ENCODE peak calls at places on chromosomes 12 and 14, in eight cellular contexts. One of them, this sample, is unnamed.

GRCh38 chr12:56803750-56804149 is 40.6 kb downstream of the HSD17B6 start:
- DNase-seq in BJ: no peak
- DNase-seq in ovary: no peak
- DNase-seq in SK-N-SH: no peak
- DNase-seq in pancreas: no peak
- DNase-seq in spleen: no peak
- DNase-seq in osteocyte: peak; percentile 66
- DNase-seq in HFFc6: no peak
- DNase-seq in this sample: no peak

GRCh38 chr12:124940393-124941169 is 26.1 kb upstream of the UBC start:
- DNase-seq in BJ: peak; percentile 63
- DNase-seq in ovary: peak; percentile 87
- DNase-seq in HFFc6: peak; percentile 91
- DNase-seq in spleen: peak; percentile 95
- DNase-seq in osteocyte: peak; percentile 92
- DNase-seq in pancreas: peak; percentile 85
- DNase-seq in SK-N-SH: peak; percentile 82
- DNase-seq in this sample: peak; percentile 90

GRCh38 chr14:76917759-76918175 is 91.6 kb downstream of the LRRC74A start:
- DNase-seq in pancreas: peak; percentile 72
- DNase-seq in osteocyte: no peak
- DNase-seq in SK-N-SH: no peak
- DNase-seq in ovary: peak; percentile 54
- DNase-seq in HFFc6: no peak
- DNase-seq in BJ: no peak
- DNase-seq in spleen: no peak
- DNase-seq in this sample: peak; percentile 88

GRCh38 chr12:74245458-74245857 is 292.2 kb upstream of the ATXN7L3B start:
- DNase-seq in pancreas: no peak
- DNase-seq in HFFc6: no peak
- DNase-seq in ovary: no peak
- DNase-seq in osteocyte: no peak
- DNase-seq in BJ: no peak
- DNase-seq in spleen: no peak
- DNase-seq in SK-N-SH: no peak
- DNase-seq in this sample: no peak

GRCh38 chr12:26195641-26196423 is 459 bp downstream of the SSPN start:
- DNase-seq in ovary: peak; percentile 65
- DNase-seq in SK-N-SH: peak; percentile 78
- DNase-seq in spleen: peak; percentile 81
- DNase-seq in HFFc6: peak; percentile 36
- DNase-seq in BJ: peak; percentile 10
- DNase-seq in pancreas: peak; percentile 44
- DNase-seq in osteocyte: peak; percentile 86
- DNase-seq in this sample: peak; percentile 59

GRCh38 chr12:15837141-15837781 is 44.9 kb upstream of the STRAP start:
- DNase-seq in ovary: no peak
- DNase-seq in spleen: no peak
- DNase-seq in SK-N-SH: no peak
- DNase-seq in HFFc6: peak; percentile 43
- DNase-seq in BJ: peak; percentile 74
- DNase-seq in pancreas: no peak
- DNase-seq in osteocyte: no peak
- DNase-seq in this sample: no peak

GRCh38 chr12:75135021-75135420 is 74.6 kb downstream of the KCNC2 start:
- DNase-seq in BJ: no peak
- DNase-seq in ovary: no peak
- DNase-seq in SK-N-SH: no peak
- DNase-seq in pancreas: no peak
- DNase-seq in HFFc6: no peak
- DNase-seq in spleen: no peak
- DNase-seq in osteocyte: no peak
- DNase-seq in this sample: no peak

GRCh38 chr14:34297786-34298520 is 164.1 kb downstream of the SPTSSA start:
- DNase-seq in ovary: no peak
- DNase-seq in HFFc6: no peak
- DNase-seq in SK-N-SH: no peak
- DNase-seq in osteocyte: no peak
- DNase-seq in spleen: no peak
- DNase-seq in BJ: no peak
- DNase-seq in pancreas: no peak
- DNase-seq in this sample: no peak

GRCh38 chr12:52903855-52904508 is 894 bp downstream of the KRT8 start:
- DNase-seq in pancreas: peak; percentile 76
- DNase-seq in ovary: peak; percentile 74
- DNase-seq in SK-N-SH: peak; percentile 42
- DNase-seq in HFFc6: no peak
- DNase-seq in BJ: no peak
- DNase-seq in osteocyte: no peak
- DNase-seq in spleen: no peak
- DNase-seq in this sample: peak; percentile 46

GRCh38 chr12:3980504-3981272 is 107.5 kb upstream of the PARP11 start:
- DNase-seq in pancreas: no peak
- DNase-seq in osteocyte: no peak
- DNase-seq in spleen: no peak
- DNase-seq in BJ: no peak
- DNase-seq in ovary: no peak
- DNase-seq in SK-N-SH: no peak
- DNase-seq in HFFc6: no peak
- DNase-seq in this sample: no peak

GRCh38 chr14:34329281-34329680 is 132.8 kb downstream of the SPTSSA start:
- DNase-seq in HFFc6: no peak
- DNase-seq in pancreas: no peak
- DNase-seq in ovary: no peak
- DNase-seq in SK-N-SH: no peak
- DNase-seq in BJ: no peak
- DNase-seq in spleen: no peak
- DNase-seq in osteocyte: no peak
- DNase-seq in this sample: no peak

GRCh38 chr12:1993341-1993740 is 10.9 kb downstream of the DCP1B start:
- DNase-seq in HFFc6: peak; percentile 99
- DNase-seq in BJ: peak; percentile 78
- DNase-seq in spleen: no peak
- DNase-seq in pancreas: no peak
- DNase-seq in ovary: no peak
- DNase-seq in osteocyte: no peak
- DNase-seq in SK-N-SH: no peak
- DNase-seq in this sample: no peak

GRCh38 chr12:53389702-53390101 is 9.7 kb downstream of the SP1 start:
- DNase-seq in SK-N-SH: no peak
- DNase-seq in BJ: no peak
- DNase-seq in osteocyte: no peak
- DNase-seq in pancreas: no peak
- DNase-seq in HFFc6: no peak
- DNase-seq in ovary: no peak
- DNase-seq in spleen: no peak
- DNase-seq in this sample: no peak

GRCh38 chr12:4997939-4998338 is 45.7 kb upstream of the KCNA5 start:
- DNase-seq in osteocyte: no peak
- DNase-seq in ovary: no peak
- DNase-seq in pancreas: no peak
- DNase-seq in SK-N-SH: no peak
- DNase-seq in HFFc6: peak; percentile 96
- DNase-seq in BJ: peak; percentile 75
- DNase-seq in spleen: no peak
- DNase-seq in this sample: no peak

GRCh38 chr14:25841226-25841625 is 756.6 kb downstream of the NOVA1 start:
- DNase-seq in pancreas: no peak
- DNase-seq in osteocyte: no peak
- DNase-seq in SK-N-SH: no peak
- DNase-seq in ovary: no peak
- DNase-seq in spleen: no peak
- DNase-seq in HFFc6: no peak
- DNase-seq in BJ: no peak
- DNase-seq in this sample: no peak

GRCh38 chr12:96751626-96752025 is 155.4 kb upstream of the NEDD1 start:
- DNase-seq in SK-N-SH: no peak
- DNase-seq in ovary: no peak
- DNase-seq in osteocyte: no peak
- DNase-seq in BJ: no peak
- DNase-seq in pancreas: no peak
- DNase-seq in spleen: no peak
- DNase-seq in HFFc6: no peak
- DNase-seq in this sample: no peak

GRCh38 chr14:106843951-106844483 is 1317.6 kb downstream of the TMEM121 start:
- DNase-seq in pancreas: peak; percentile 40
- DNase-seq in spleen: peak; percentile 77
- DNase-seq in osteocyte: no peak
- DNase-seq in HFFc6: no peak
- DNase-seq in ovary: peak; percentile 55
- DNase-seq in SK-N-SH: peak; percentile 13
- DNase-seq in BJ: no peak
- DNase-seq in this sample: no peak

GRCh38 chr12:130401703-130402102 is 64.0 kb downstream of the PIWIL1 start:
- DNase-seq in SK-N-SH: no peak
- DNase-seq in spleen: no peak
- DNase-seq in BJ: no peak
- DNase-seq in pancreas: no peak
- DNase-seq in osteocyte: no peak
- DNase-seq in HFFc6: no peak
- DNase-seq in ovary: no peak
- DNase-seq in this sample: no peak

GRCh38 chr12:120257041-120257821 is 8.3 kb downstream of the PXN start:
- DNase-seq in spleen: no peak
- DNase-seq in osteocyte: peak; percentile 83
- DNase-seq in HFFc6: peak; percentile 84
- DNase-seq in ovary: peak; percentile 61
- DNase-seq in SK-N-SH: peak; percentile 54
- DNase-seq in pancreas: peak; percentile 43
- DNase-seq in BJ: peak; percentile 80
- DNase-seq in this sample: peak; percentile 80
- TF ChIP-seq CTCF in spleen: no peak
- TF ChIP-seq CTCF in osteocyte: no peak
- TF ChIP-seq CTCF in HFFc6: peak; percentile 38
- TF ChIP-seq CTCF in ovary: no peak
- TF ChIP-seq CTCF in SK-N-SH: peak; percentile 25
- TF ChIP-seq CTCF in pancreas: no peak
- TF ChIP-seq CTCF in BJ: no peak
- TF ChIP-seq CTCF in this sample: no peak

GRCh38 chr14:22395803-22396202 is 193.2 kb downstream of the DAD1 start:
- DNase-seq in pancreas: no peak
- DNase-seq in ovary: no peak
- DNase-seq in SK-N-SH: no peak
- DNase-seq in spleen: no peak
- DNase-seq in HFFc6: no peak
- DNase-seq in BJ: no peak
- DNase-seq in osteocyte: no peak
- DNase-seq in this sample: no peak

GRCh38 chr14:22399776-22400175 is 189.2 kb downstream of the DAD1 start:
- DNase-seq in spleen: no peak
- DNase-seq in pancreas: no peak
- DNase-seq in ovary: no peak
- DNase-seq in HFFc6: no peak
- DNase-seq in osteocyte: no peak
- DNase-seq in BJ: no peak
- DNase-seq in SK-N-SH: no peak
- DNase-seq in this sample: no peak

GRCh38 chr14:22394616-22395015 is 194.4 kb downstream of the DAD1 start:
- DNase-seq in osteocyte: no peak
- DNase-seq in pancreas: no peak
- DNase-seq in SK-N-SH: no peak
- DNase-seq in spleen: no peak
- DNase-seq in HFFc6: no peak
- DNase-seq in ovary: no peak
- DNase-seq in BJ: no peak
- DNase-seq in this sample: no peak

GRCh38 chr14:22400590-22401259 is 188.3 kb downstream of the DAD1 start:
- DNase-seq in pancreas: no peak
- DNase-seq in ovary: no peak
- DNase-seq in osteocyte: no peak
- DNase-seq in SK-N-SH: no peak
- DNase-seq in spleen: no peak
- DNase-seq in BJ: no peak
- DNase-seq in HFFc6: no peak
- DNase-seq in this sample: no peak

DNA sequence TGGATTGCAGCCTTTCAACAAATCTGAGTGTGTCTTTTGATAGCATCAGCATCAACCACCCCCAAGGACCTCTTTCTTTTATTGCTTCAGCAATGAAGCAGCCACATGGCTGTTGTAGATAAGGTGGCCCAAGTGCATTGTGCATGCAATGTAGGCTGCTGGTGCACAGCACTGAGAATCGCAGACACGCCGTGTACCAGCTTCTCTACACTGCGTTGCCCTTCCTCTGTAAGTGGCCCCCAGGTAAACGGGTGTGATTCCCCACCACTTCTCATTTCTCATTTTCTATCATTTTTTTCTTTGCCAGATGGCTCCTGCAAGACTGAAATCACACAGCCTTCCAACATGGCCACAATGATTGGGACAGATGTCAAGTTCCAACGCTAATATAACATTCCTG is 191.7 kb downstream of the DAD1 start:
- DNase-seq in BJ: no peak
- DNase-seq in osteocyte: no peak
- DNase-seq in ovary: no peak
- DNase-seq in SK-N-SH: peak; percentile 30
- DNase-seq in spleen: no peak
- DNase-seq in pancreas: no peak
- DNase-seq in HFFc6: no peak
- DNase-seq in this sample: no peak
- TF ChIP-seq CTCF in BJ: no peak
- TF ChIP-seq CTCF in osteocyte: no peak
- TF ChIP-seq CTCF in ovary: no peak
- TF ChIP-seq CTCF in SK-N-SH: no peak
- TF ChIP-seq CTCF in spleen: no peak
- TF ChIP-seq CTCF in pancreas: no peak
- TF ChIP-seq CTCF in HFFc6: no peak
- TF ChIP-seq CTCF in this sample: no peak

GRCh38 chr12:76244298-76244697 is 103.9 kb downstream of the BBS10 start:
- DNase-seq in ovary: no peak
- DNase-seq in BJ: no peak
- DNase-seq in osteocyte: no peak
- DNase-seq in spleen: no peak
- DNase-seq in SK-N-SH: no peak
- DNase-seq in HFFc6: no peak
- DNase-seq in pancreas: no peak
- DNase-seq in this sample: no peak
- TF ChIP-seq CTCF in ovary: no peak
- TF ChIP-seq CTCF in BJ: no peak
- TF ChIP-seq CTCF in osteocyte: no peak
- TF ChIP-seq CTCF in spleen: no peak
- TF ChIP-seq CTCF in SK-N-SH: no peak
- TF ChIP-seq CTCF in HFFc6: no peak
- TF ChIP-seq CTCF in pancreas: no peak
- TF ChIP-seq CTCF in this sample: no peak

DNA sequence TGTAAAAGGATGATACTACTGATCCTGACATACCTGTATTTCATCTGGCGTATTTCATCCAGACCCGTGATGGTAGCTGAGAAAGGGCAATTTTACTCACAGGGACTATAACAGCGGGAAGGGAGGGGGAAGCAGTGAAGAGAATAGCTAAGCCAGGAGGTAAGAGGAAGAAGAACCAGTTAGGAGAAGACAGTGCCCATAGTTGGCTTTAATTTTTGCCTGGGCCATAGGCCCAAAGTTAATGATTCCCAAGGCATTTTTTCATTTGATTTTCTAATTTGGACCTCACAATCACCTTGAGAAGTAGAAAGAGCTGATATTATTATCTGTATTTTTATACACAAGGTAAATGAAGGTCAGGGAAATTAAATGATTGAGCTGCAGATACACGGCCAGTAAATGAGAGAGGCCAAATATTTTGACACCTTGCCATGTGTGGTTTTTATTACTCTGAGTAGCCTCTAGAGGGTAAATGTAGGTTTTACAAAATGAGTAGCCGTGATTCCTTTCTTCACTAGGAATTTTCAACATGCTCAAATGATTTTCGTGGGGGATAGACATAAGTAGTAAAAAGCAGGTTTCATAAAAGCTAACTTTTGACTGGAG is 382.2 kb downstream of the FUT8 start:
- DNase-seq in pancreas: no peak
- DNase-seq in ovary: no peak
- DNase-seq in osteocyte: no peak
- DNase-seq in HFFc6: no peak
- DNase-seq in SK-N-SH: no peak
- DNase-seq in BJ: no peak
- DNase-seq in spleen: no peak
- DNase-seq in this sample: no peak
- TF ChIP-seq CTCF in pancreas: no peak
- TF ChIP-seq CTCF in ovary: no peak
- TF ChIP-seq CTCF in osteocyte: no peak
- TF ChIP-seq CTCF in HFFc6: no peak
- TF ChIP-seq CTCF in SK-N-SH: no peak
- TF ChIP-seq CTCF in BJ: no peak
- TF ChIP-seq CTCF in spleen: no peak
- TF ChIP-seq CTCF in this sample: no peak

This sample was measured in heart left ventricle.